ENCODE peak calls at places on chromosome 21, in four cellular contexts. G is hepatocyte; L is CD8-positive, alpha-beta memory T cell; X is ovary. J is an unnamed sample. For H3K36me3, the result is how much of the 10 kb centered on the place peaks cover.

GRCh38 chr21:41290106-41290799 is 26.3 kb upstream of the FAM3B start:
- DNase-seq in G (no peak), L (no peak), X (no peak), J (no peak)

GRCh38 chr21:25859264-25859931 is 124.6 kb downstream of the GABPA start:
- DNase-seq in G (no peak), L (no peak), X (no peak), J (no peak)

GRCh38 chr21:27837933-27838332 is 871.0 kb upstream of the ADAMTS5 start:
- DNase-seq in G (no peak), L (no peak), X (no peak), J (no peak)

GRCh38 chr21:29606613-29607012 is 307.9 kb downstream of the BACH1 start:
- DNase-seq in G (no peak), L (no peak), X (no peak), J (no peak)

GRCh38 chr21:21084179-21084578 is 86.0 kb downstream of the NCAM2 start:
- DNase-seq in G (no peak), L (no peak), X (no peak), J (no peak)

GRCh38 chr21:34845521-34846213 is 176.9 kb downstream of the CLIC6 start:
- DNase-seq in G (peak), L (no peak), X (no peak), J (peak)

GRCh38 chr21:14850394-14850793 is 214.4 kb downstream of the NRIP1 start:
- DNase-seq in G (no peak), L (no peak), X (no peak), J (no peak)

GRCh38 chr21:17673261-17674020 is 60.7 kb upstream of the BTG3 start:
- DNase-seq in G (no peak), L (no peak), X (no peak), J (no peak)

GRCh38 chr21:27802816-27803475 is 836.1 kb upstream of the ADAMTS5 start:
- DNase-seq in G (peak), L (no peak), X (no peak), J (peak)

GRCh38 chr21:17257784-17258183 is 255.1 kb upstream of the CXADR start:
- DNase-seq in G (no peak), L (no peak), X (no peak), J (no peak)

GRCh38 chr21:28771790-28772501 is 220.7 kb downstream of the LTN1 start:
- DNase-seq in G (peak), L (no peak), X (no peak), J (no peak)

GRCh38 chr21:35737899-35738341 is 322.4 kb downstream of the SETD4 start:
- DNase-seq in G (no peak), L (no peak), X (no peak), J (peak)

GRCh38 chr21:25911730-25912401 is 177.1 kb downstream of the GABPA start:
- DNase-seq in G (no peak), L (no peak), X (no peak), J (no peak)

GRCh38 chr21:29725025-29725736 is 214.6 kb downstream of the GRIK1 start:
- DNase-seq in G (peak), L (no peak), X (no peak), J (no peak)

GRCh38 chr21:26506951-26507350 is 66.1 kb downstream of the CYYR1 start:
- DNase-seq in G (peak), L (no peak), X (no peak), J (peak)

GRCh38 chr21:29985866-29986265 is 46.1 kb upstream of the GRIK1 start:
- DNase-seq in G (no peak), L (no peak), X (no peak), J (no peak)

GRCh38 chr21:29979043-29979442 is 39.2 kb upstream of the GRIK1 start:
- DNase-seq in G (no peak), L (no peak), X (no peak), J (no peak)

GRCh38 chr21:14545906-14546480 is at the start of gene SAMSN1:
- DNase-seq in G (no peak), L (peak), X (no peak), J (no peak)

GRCh38 chr21:16800536-16800935 is 712.3 kb upstream of the CXADR start:
- DNase-seq in G (no peak), L (no peak), X (no peak), J (peak)

GRCh38 chr21:46443910-46444309 is 14.8 kb upstream of the DIP2A start:
- DNase-seq in G (no peak), L (no peak), X (no peak), J (no peak)

GRCh38 chr21:30209571-30209970 is 6.3 kb downstream of the CLDN8 start:
- DNase-seq in G (no peak), L (no peak), X (no peak), J (no peak)

GRCh38 chr21:29258626-29259335 is 39.9 kb upstream of the BACH1 start:
- DNase-seq in G (no peak), L (no peak), X (no peak), J (peak)

GRCh38 chr21:18144341-18144740 is 100.3 kb upstream of the CHODL start:
- DNase-seq in G (no peak), L (no peak), X (no peak), J (no peak)

GRCh38 chr21:17690078-17690494 is 77.4 kb upstream of the BTG3 start:
- DNase-seq in G (no peak), L (no peak), X (no peak), J (no peak)

GRCh38 chr21:15250384-15250783 is 185.6 kb upstream of the NRIP1 start:
- DNase-seq in G (no peak), L (no peak), X (no peak), J (peak)

GRCh38 chr21:22585558-22585957 is 1587.3 kb downstream of the NCAM2 start:
- DNase-seq in G (no peak), L (no peak), X (no peak), J (no peak)

GRCh38 chr21:35922618-35923017 is 137.7 kb downstream of the SETD4 start:
- DNase-seq in G (no peak), L (no peak), X (no peak), J (no peak)

GRCh38 chr21:17900990-17901385 is 81.8 kb upstream of the C21orf91 start:
- DNase-seq in G (no peak), L (no peak), X (no peak), J (no peak)

GRCh38 chr21:20388400-20388799 is 609.8 kb upstream of the NCAM2 start:
- DNase-seq in G (no peak), L (no peak), X (no peak), J (no peak)

GRCh38 chr21:15445327-15445726 is 284.5 kb upstream of the USP25 start:
- DNase-seq in G (no peak), L (no peak), X (no peak), J (no peak)

GRCh38 chr21:17513214-17514123 is 626 bp downstream of the CXADR start:
- DNase-seq in G (peak), L (peak), X (peak), J (peak)

GRCh38 chr21:17911628-17912027 is 92.5 kb upstream of the C21orf91 start:
- DNase-seq in G (no peak), L (no peak), X (no peak), J (no peak)

GRCh38 chr21:46504681-46505080 is 46.0 kb downstream of the DIP2A start:
- DNase-seq in G (no peak), L (no peak), X (no peak), J (no peak)

GRCh38 chr21:37153935-37154350 is 80.9 kb downstream of the TTC3 start:
- DNase-seq in G (peak), L (no peak), X (peak), J (peak)

GRCh38 chr21:37159053-37159776 is 86.2 kb downstream of the TTC3 start:
- DNase-seq in G (no peak), L (no peak), X (no peak), J (no peak)

GRCh38 chr21:37159949-37160348 is 86.9 kb downstream of the TTC3 start:
- DNase-seq in G (no peak), L (no peak), X (no peak), J (no peak)

GRCh38 chr21:37155216-37155615 is 82.2 kb downstream of the TTC3 start:
- DNase-seq in G (no peak), L (no peak), X (no peak), J (no peak)

GRCh38 chr21:37157938-37158337 is 84.9 kb downstream of the TTC3 start:
- DNase-seq in G (no peak), L (no peak), X (no peak), J (no peak)
- H3K36me3 ChIP-seq in G (under half), L (under half), X (under half), J (under half)

GRCh38 chr21:42840411-42841155 is 38.8 kb downstream of the WDR4 start:
- DNase-seq in G (no peak), L (no peak), X (no peak), J (no peak)
- H3K36me3 ChIP-seq in G (under half), L (under half), X (under half), J (under half)

GRCh38 chr21:42565206-42565810 is 51.7 kb downstream of the SLC37A1 start:
- DNase-seq in G (no peak), L (no peak), X (peak), J (no peak)
- H3K36me3 ChIP-seq in G (under half), L (under half), X (under half), J (under half)

GRCh38 chr21:24369278-24369677 is 1238.0 kb downstream of the MRPL39 start:
- DNase-seq in G (no peak), L (no peak), X (no peak), J (no peak)

GRCh38 chr21:24369751-24370150 is 1237.5 kb downstream of the MRPL39 start:
- DNase-seq in G (no peak), L (no peak), X (no peak), J (no peak)

DNA sequence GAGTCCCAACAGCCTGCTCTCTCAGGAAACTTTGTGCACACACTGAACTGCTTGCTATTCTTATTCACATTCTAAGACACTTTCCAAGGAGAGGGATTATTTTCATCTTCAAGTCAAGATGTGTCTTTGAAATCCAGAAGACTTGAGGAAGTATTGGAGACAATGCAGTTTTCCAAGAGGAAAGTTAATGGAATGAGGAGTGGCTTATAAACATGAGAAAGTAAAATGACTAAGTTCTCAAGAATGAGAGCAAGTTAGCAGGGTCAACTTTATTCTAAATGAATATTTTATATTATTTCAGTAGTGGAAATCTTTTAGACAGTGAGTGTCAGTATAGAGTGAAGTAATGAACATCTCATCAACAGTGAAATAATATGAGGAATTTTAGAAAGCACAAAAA is 1239.3 kb downstream of the MRPL39 start:
- DNase-seq in G (no peak), L (no peak), X (no peak), J (no peak)
- H3K36me3 ChIP-seq in G (under half), L (under half), X (under half), J (under half)

GRCh38 chr21:45283611-45284455 is 3.9 kb downstream of the POFUT2 start:
- DNase-seq in G (no peak), L (no peak), X (peak), J (no peak)
- H3K36me3 ChIP-seq in G (under half), L (under half), X (under half), J (under half)

GRCh38 chr21:42847051-42847707 is 32.2 kb downstream of the WDR4 start:
- DNase-seq in G (no peak), L (no peak), X (peak), J (no peak)

GRCh38 chr21:42847726-42848125 is 31.6 kb downstream of the WDR4 start:
- DNase-seq in G (no peak), L (no peak), X (peak), J (no peak)

GRCh38 chr21:42844411-42845113 is 34.8 kb downstream of the WDR4 start:
- DNase-seq in G (no peak), L (no peak), X (peak), J (no peak)

GRCh38 chr21:42845296-42845965 is 33.9 kb downstream of the WDR4 start:
- DNase-seq in G (no peak), L (no peak), X (peak), J (no peak)

DNA sequence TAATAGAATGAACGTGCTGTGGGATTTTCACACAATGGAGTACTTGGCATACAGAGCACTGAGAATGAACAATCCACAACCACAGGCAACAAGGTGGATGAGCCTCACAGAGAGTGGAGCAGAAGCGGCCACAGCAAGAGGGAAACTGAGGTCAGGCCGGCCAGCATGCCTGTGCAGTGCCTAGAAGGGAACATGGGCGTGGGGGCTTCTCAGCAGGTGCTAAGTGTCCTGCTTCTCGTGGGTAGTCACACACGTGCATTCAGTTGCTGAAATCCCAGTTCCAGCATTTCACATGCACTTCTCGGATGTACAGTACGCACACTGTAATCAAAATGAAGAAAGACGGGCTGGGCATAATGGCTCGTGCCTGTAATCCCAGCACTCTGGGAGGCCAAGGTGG is 33.1 kb downstream of the WDR4 start:
- DNase-seq in G (no peak), L (no peak), X (peak), J (no peak)
- H3K36me3 ChIP-seq in G (under half), L (under half), X (under half), J (half or more)

DNA sequence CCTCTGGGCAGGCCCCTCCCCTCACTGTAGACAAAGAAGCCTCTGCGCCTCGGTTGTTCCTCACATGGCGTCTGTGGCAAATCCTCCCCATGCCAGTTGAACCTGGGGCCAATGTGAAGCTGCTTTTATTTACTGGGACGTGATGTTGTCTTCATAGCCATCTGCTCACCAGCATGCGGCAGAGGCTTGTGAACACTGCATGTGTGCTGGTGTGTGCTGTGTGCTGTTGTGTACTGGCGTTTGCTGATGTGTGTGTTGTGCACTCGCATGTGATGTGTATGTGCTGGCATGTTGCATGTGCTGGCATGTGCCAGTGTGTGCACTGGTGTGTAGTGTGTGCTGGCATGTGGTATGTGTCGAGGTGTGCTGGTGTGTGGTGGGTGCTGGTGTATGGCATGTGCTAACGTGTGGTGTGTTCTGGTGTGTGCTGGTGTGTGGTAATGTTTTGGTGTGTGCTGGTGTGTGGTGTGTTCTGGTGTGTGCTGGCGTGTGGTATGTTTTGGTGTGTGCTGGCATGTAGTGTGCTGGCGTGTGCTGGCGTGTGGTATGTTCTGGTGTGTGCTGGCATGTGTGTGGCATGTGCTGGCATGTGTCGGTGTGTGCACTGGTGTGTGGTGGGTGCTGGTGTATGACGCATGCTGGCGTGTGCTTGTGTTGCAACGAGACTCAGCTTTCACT is 37.2 kb upstream of the TRAPPC10 start:
- DNase-seq in G (no peak), L (no peak), X (no peak), J (no peak)
- H3K36me3 ChIP-seq in G (under half), L (under half), X (under half), J (under half)

DNA sequence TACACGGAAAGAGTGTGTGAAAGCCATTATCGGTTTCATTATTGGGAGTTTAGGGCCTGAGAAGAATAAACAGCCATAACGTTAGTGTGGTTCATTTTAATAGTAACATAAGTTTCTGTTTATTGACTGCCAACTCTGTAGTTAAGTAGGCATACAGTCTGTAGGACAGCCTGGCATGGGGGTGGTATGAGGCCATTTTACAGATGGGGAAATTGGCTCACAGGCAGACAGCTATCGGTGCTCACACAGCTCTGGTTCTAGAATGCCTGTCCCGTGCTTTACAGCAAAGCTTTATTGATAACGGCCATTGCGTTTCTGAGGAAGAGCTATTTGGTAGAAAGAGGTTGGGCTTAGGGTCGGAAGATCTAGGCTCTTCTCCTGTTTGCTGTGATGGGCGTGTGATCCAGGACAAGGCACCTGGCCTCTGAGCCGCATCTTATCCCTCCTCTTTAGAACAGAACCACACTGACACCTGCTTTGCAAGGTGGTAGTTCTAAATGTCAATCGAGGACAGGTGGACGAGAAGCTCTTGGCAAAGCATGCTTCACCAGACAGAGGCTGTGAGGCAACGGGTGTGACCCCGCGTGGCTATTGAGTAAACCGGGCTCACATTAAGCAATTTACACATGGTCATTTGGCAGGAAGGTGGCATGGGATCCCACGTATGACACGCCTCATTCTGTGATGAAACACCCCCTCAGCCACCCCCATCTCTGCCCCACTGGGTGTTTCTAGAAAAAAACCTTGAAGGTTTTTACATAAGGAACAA is 14.9 kb downstream of the ETS2 start:
- DNase-seq in G (no peak), L (no peak), X (no peak), J (no peak)
- H3K36me3 ChIP-seq in G (under half), L (half or more), X (under half), J (half or more)

GRCh38 chr21:33291686-33292085 is 25.5 kb downstream of the IL10RB start:
- DNase-seq in G (no peak), L (no peak), X (no peak), J (no peak)
- H3K36me3 ChIP-seq in G (under half), L (under half), X (under half), J (under half)

DNA sequence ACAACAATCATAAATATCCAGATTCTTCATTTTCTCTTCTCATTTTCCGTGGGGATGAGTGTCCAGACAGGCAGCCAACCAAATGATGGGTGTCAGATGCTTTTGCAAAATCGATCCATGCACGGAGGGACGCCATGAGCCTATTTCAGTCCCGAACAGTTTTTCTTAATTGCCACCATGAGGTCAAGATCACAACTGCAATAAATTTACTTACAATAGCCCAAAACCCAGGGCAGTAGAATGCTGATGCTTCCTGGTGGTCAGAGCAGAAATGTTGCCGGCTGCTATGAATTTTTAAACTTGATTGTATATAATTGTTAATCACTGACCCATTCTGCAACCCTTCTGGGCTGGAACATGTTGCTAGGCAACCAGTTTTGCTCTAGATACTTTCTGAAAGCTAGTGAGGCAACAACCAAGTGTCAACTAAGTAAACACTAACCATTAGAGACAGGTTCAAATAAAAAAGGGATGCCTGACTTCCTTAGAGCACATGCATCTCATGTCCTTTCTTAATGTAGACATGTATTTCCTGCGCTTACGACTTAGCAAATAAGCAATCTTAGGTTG is 132.6 kb upstream of the TIAM1 start:
- DNase-seq in G (no peak), L (no peak), X (no peak), J (no peak)
- H3K36me3 ChIP-seq in G (under half), L (under half), X (under half), J (under half)

J was measured in SJCRH30.